ENCODE peak calls at places on chromosome X, in eight cellular contexts. N is endothelial cell of umbilical vein; S is Peyer's patch; K is GM23248; X is neural progenitor cell; R is lung; J is CD8-positive, alpha-beta T cell; I is heart left ventricle. Q is an unnamed sample.

GRCh38 chrX:31563792-31564191 is 492.0 kb upstream of the FTHL17 start:
- DNase-seq in I (no peak), R (no peak), J (no peak), K (no peak), N (no peak), S (no peak), X (no peak), Q (no peak)

GRCh38 chrX:22616867-22617266 is 344.2 kb downstream of the CBLL2 start:
- DNase-seq in J (no peak), N (no peak), X (no peak), K (no peak), S (no peak), I (no peak), R (no peak), Q (no peak)

GRCh38 chrX:42495139-42495538 is 282.8 kb downstream of the PPP1R2C start:
- DNase-seq in I (no peak), S (no peak), X (no peak), R (peak; percentile 38), J (peak; percentile 32), K (no peak), N (no peak), Q (peak; percentile 7)

GRCh38 chrX:72045552-72046277 is 86.0 kb downstream of the RTL5 start:
- DNase-seq in I (no peak), X (peak; percentile 15), J (no peak), R (no peak), K (no peak), N (peak; percentile 41), S (no peak), Q (no peak)

GRCh38 chrX:72169008-72169728 is 12.4 kb upstream of the PIN4 start:
- DNase-seq in S (no peak), J (peak; percentile 44), R (no peak), X (no peak), K (peak; percentile 8), I (no peak), N (peak; percentile 21), Q (no peak)

GRCh38 chrX:14026121-14026520 is 3.6 kb downstream of the GEMIN8 start:
- DNase-seq in R (no peak), S (no peak), N (no peak), J (no peak), I (no peak), K (no peak), X (peak; percentile 71), Q (no peak)

GRCh38 chrX:38985375-38985774 is 184.1 kb downstream of the MID1IP1 start:
- DNase-seq in N (peak; percentile 1), S (no peak), K (peak; percentile 41), R (no peak), X (no peak), J (no peak), I (no peak), Q (peak; percentile 12)

GRCh38 chrX:144388738-144389137 is 504.9 kb downstream of the UBE2NL start:
- DNase-seq in I (no peak), S (no peak), J (no peak), R (no peak), K (no peak), N (no peak), X (no peak), Q (no peak)

GRCh38 chrX:144798972-144799371 is 448.3 kb upstream of the SPANXN1 start:
- DNase-seq in N (no peak), R (no peak), X (no peak), J (no peak), S (no peak), K (no peak), I (no peak), Q (no peak)

GRCh38 chrX:52380993-52381392 is 12.2 kb downstream of the XAGE2 start:
- DNase-seq in N (no peak), J (no peak), K (no peak), I (no peak), S (no peak), X (no peak), R (no peak), Q (no peak)

GRCh38 chrX:133776072-133776471 is 209.3 kb downstream of the GPC3 start:
- DNase-seq in I (no peak), X (peak; percentile 47), K (no peak), N (peak; percentile 1), R (no peak), J (peak; percentile 30), S (no peak), Q (peak; percentile 65)

GRCh38 chrX:10554612-10555270 is 65.6 kb downstream of the MID1 start:
- DNase-seq in N (peak; percentile 86), J (no peak), I (no peak), X (no peak), S (no peak), R (no peak), K (no peak), Q (no peak)

GRCh38 chrX:45771560-45772340 is 571.1 kb upstream of the DIPK2B start:
- DNase-seq in R (no peak), J (peak; percentile 65), I (no peak), K (peak; percentile 83), X (no peak), N (peak; percentile 80), S (peak; percentile 50), Q (peak; percentile 79)

GRCh38 chrX:88526385-88526784 is 220.6 kb upstream of the CPXCR1 start:
- DNase-seq in K (no peak), R (no peak), N (no peak), J (no peak), I (no peak), X (no peak), S (no peak), Q (no peak)

GRCh38 chrX:56803849-56804681 is 75.0 kb downstream of the NBDY start:
- DNase-seq in I (no peak), S (peak; percentile 2), J (no peak), K (peak; percentile 56), N (no peak), R (peak; percentile 25), X (no peak), Q (no peak)

GRCh38 chrX:13120017-13120416 is 75.6 kb upstream of the FAM9C start:
- DNase-seq in N (peak; percentile 70), I (peak; percentile 34), S (no peak), K (peak; percentile 39), R (no peak), J (no peak), X (peak; percentile 9), Q (no peak)

GRCh38 chrX:104565791-104566687 is at the start of gene IL1RAPL2:
- DNase-seq in R (no peak), X (peak; percentile 83), S (no peak), N (no peak), J (no peak), I (no peak), K (peak; percentile 34), Q (no peak)

GRCh38 chrX:636971-637659 is 6.5 kb downstream of the SHOX start:
- DNase-seq in I (no peak), J (no peak), K (no peak), X (peak; percentile 48), N (no peak), S (no peak), R (no peak), Q (no peak)

GRCh38 chrX:23334871-23335599 is 386 bp downstream of the PTCHD1 start:
- DNase-seq in N (no peak), S (no peak), X (peak; percentile 52), I (no peak), R (no peak), K (no peak), J (no peak), Q (no peak)

DNA sequence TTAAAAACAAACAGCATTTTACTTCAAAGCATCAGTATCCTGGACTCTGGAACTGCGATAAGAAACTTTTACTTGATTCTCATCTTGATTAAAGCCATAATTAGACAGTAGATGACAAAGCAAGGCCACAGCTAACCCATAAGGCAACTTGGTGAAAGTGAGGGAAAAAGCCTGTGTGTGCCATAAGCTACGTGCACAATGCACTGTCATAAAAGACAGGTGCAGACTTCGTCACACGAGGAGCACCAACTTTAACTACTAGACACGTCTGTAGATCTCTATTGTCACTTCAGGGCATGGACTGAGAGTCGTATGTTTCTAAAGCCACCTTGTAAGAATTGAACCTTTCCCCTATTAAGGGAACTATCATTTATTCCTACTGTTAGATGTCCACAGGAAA is 13.1 kb downstream of the CTPS2 start:
- DNase-seq in K (no peak), I (no peak), N (no peak), J (no peak), R (no peak), S (no peak), X (no peak), Q (no peak)
- H3K9me3 ChIP-seq in K (no peaks in the 10 kb centered on the region), I (no peaks in the 10 kb centered on the region), N (no peaks in the 10 kb centered on the region), J (no peaks in the 10 kb centered on the region), R (no peaks in the 10 kb centered on the region), S (no peaks in the 10 kb centered on the region), X (no peaks in the 10 kb centered on the region), Q (no peaks in the 10 kb centered on the region)

DNA sequence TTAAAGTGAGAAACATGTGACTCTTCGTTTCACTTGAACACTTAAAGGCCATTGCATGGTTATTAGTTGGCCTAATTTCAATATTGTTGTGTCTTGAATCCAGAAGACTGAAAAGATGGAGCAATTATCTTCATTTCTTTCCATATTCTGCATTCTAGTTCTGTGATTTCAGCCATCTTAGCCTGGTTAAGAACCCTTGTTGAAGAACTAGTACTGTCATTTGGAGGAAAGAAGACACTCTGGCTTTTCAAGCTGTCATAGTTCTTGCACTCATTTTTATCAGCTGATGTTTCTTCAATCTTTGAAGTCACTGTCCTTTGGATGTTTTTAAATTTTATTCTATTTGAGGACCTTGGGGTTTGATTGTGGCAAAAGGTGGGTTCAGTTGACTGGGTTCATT is 81.6 kb downstream of the MTMR8 start:
- DNase-seq in K (no peak), R (no peak), X (no peak), I (no peak), N (no peak), J (no peak), S (no peak), Q (no peak)
- H3K9me3 ChIP-seq in K (no peaks in the 10 kb centered on the region), R (no peaks in the 10 kb centered on the region), X (no peaks in the 10 kb centered on the region), I (no peaks in the 10 kb centered on the region), N (no peaks in the 10 kb centered on the region), J (no peaks in the 10 kb centered on the region), S (no peaks in the 10 kb centered on the region), Q (no peaks in the 10 kb centered on the region)

DNA sequence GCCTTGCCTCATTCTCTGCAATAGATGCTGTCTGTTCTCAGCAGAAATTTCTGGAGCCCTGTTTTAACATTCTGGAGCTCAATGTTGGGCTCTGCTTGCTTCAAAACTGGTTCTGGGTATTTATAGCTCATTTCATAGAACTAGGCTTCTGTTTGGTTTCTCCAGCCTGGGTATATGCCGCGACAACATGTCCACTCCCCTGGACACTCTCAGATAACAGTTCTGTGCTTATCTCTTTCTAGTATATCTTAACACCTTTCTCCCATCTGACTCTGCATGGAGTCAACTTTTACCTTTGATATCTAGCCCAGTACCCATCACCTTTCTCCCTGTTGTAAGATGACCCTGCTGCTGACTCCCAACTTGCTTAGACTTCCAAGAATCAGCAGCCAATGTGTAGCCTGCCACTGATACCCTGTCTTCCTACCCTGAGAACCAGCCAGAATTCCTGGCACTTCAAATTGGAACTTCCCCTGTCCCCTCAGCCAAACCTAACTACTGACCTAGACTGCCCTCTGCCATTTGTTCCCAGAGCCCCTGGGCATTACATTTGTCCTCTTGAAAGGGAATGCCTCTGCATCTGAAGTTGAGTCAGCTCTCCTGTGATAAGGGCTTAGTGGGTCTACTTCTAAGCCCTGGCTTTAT is 20.6 kb downstream of the PAGE1 start:
- DNase-seq in S (no peak), I (no peak), J (no peak), K (no peak), N (no peak), X (no peak), R (no peak), Q (no peak)
- H3K9me3 ChIP-seq in S (no peaks in the 10 kb centered on the region), I (no peaks in the 10 kb centered on the region), J (no peaks in the 10 kb centered on the region), K (no peaks in the 10 kb centered on the region), N (no peaks in the 10 kb centered on the region), X (no peaks in the 10 kb centered on the region), R (no peaks in the 10 kb centered on the region), Q (no peaks in the 10 kb centered on the region)

DNA sequence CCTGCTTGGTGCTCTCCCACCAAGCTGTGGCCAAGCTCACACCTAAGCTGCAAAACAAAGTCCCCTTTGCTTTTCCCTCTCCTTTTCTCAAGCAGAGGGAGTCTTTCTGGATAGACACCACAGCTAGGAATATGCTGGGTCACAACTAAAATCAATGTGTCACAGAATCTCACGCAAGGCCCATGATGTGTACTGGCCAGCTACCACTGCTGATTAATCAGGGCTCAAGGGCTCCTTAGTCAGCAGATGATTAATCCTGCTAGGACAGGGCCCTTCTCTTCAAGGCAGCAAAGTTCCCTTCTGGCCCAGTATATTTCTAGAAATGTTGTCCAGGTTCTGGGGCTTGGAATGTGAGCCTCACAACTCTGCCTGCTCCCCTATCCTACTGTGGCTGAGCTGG is 32.0 kb upstream of the TENT5D start:
- DNase-seq in K (peak; percentile 44), N (no peak), I (no peak), S (no peak), X (no peak), J (no peak), R (no peak), Q (no peak)
- H3K9me3 ChIP-seq in K (no peaks in the 10 kb centered on the region), N (no peaks in the 10 kb centered on the region), I (no peaks in the 10 kb centered on the region), S (no peaks in the 10 kb centered on the region), X (peaks cover 4% of the 10 kb centered on the region), J (no peaks in the 10 kb centered on the region), R (no peaks in the 10 kb centered on the region), Q (no peaks in the 10 kb centered on the region)